ENCODE peak calls at places on chromosomes 5 and 9, in four cellular contexts. A, Y, S and E are unnamed samples.

GRCh38 chr9:135678236-135679017 is 15.3 kb downstream of the LCN9 start:
- DNase-seq in A (no peak), Y (no peak), S (no peak), E (no peak)

GRCh38 chr9:90523953-90524352 is 118.7 kb downstream of the DIRAS2 start:
- DNase-seq in A (no peak), Y (no peak), S (no peak), E (no peak)

GRCh38 chr9:124261787-124262595 is 4.2 kb downstream of the NEK6 start:
- DNase-seq in A (no peak), Y (no peak), S (no peak), E (no peak)

GRCh38 chr5:112417931-112418358 is 1.1 kb downstream of the EPB41L4A start:
- DNase-seq in A (no peak), Y (peak), S (no peak), E (no peak)

GRCh38 chr9:77440057-77440456 is 208.1 kb downstream of the GNA14 start:
- DNase-seq in A (no peak), Y (no peak), S (no peak), E (peak)

GRCh38 chr5:140208065-140208464 is 33.1 kb downstream of the CYSTM1 start:
- DNase-seq in A (no peak), Y (no peak), S (no peak), E (no peak)

GRCh38 chr9:93094294-93095204 is 1.5 kb upstream of the CARD19 start:
- DNase-seq in A (no peak), Y (no peak), S (no peak), E (no peak)

GRCh38 chr9:89007568-89007967 is 16.3 kb downstream of the S1PR3 start:
- DNase-seq in A (no peak), Y (no peak), S (no peak), E (no peak)

GRCh38 chr5:84383816-84384603 is 670 bp downstream of the EDIL3 start:
- DNase-seq in A (no peak), Y (no peak), S (no peak), E (peak)

GRCh38 chr9:125025584-125025983 is 84.7 kb upstream of the GOLGA1 start:
- DNase-seq in A (no peak), Y (no peak), S (no peak), E (peak)

GRCh38 chr9:708556-709432 is 132.7 kb upstream of the DMRT1 start:
- DNase-seq in A (no peak), Y (no peak), S (no peak), E (no peak)

GRCh38 chr9:115250646-115251045 is 132.7 kb upstream of the TNC start:
- DNase-seq in A (no peak), Y (no peak), S (no peak), E (peak)

GRCh38 chr9:85443190-85443598 is 298.6 kb downstream of the AGTPBP1 start:
- DNase-seq in A (no peak), Y (peak), S (no peak), E (no peak)

GRCh38 chr5:154356256-154356655 is 89.5 kb upstream of the SAP30L start:
- DNase-seq in A (no peak), Y (no peak), S (no peak), E (peak)

GRCh38 chr5:685262-686171 is 7.6 kb downstream of the TPPP start:
- DNase-seq in A (no peak), Y (no peak), S (no peak), E (no peak)

GRCh38 chr5:157327771-157328170 is 61.8 kb downstream of the CYFIP2 start:
- DNase-seq in A (no peak), Y (no peak), S (no peak), E (no peak)

GRCh38 chr5:178074266-178074952 is 38.9 kb upstream of the N4BP3 start:
- DNase-seq in A (no peak), Y (no peak), S (peak), E (no peak)

GRCh38 chr9:116549061-116549664 is 137.9 kb upstream of the TRIM32 start:
- DNase-seq in A (peak), Y (no peak), S (no peak), E (peak)

GRCh38 chr5:6504677-6505414 is 56.2 kb downstream of the UBE2QL1 start:
- DNase-seq in A (no peak), Y (no peak), S (no peak), E (peak)

GRCh38 chr5:33806736-33807442 is 84.9 kb downstream of the ADAMTS12 start:
- DNase-seq in A (no peak), Y (no peak), S (no peak), E (peak)

GRCh38 chr9:131201856-131202255 is 74.5 kb downstream of the FAM78A start:
- DNase-seq in A (no peak), Y (no peak), S (no peak), E (no peak)

GRCh38 chr9:110916361-110916760 is 121.9 kb downstream of the LPAR1 start:
- DNase-seq in A (no peak), Y (no peak), S (no peak), E (peak)

GRCh38 chr9:23073136-23073535 is 626.5 kb downstream of the DMRTA1 start:
- DNase-seq in A (no peak), Y (no peak), S (no peak), E (no peak)

GRCh38 chr5:43634621-43635020 is 31.6 kb downstream of the NNT start:
- DNase-seq in A (no peak), Y (no peak), S (no peak), E (no peak)

GRCh38 chr5:149796025-149796424 is 65.9 kb downstream of the PPARGC1B start:
- DNase-seq in A (no peak), Y (no peak), S (peak), E (peak)

DNA sequence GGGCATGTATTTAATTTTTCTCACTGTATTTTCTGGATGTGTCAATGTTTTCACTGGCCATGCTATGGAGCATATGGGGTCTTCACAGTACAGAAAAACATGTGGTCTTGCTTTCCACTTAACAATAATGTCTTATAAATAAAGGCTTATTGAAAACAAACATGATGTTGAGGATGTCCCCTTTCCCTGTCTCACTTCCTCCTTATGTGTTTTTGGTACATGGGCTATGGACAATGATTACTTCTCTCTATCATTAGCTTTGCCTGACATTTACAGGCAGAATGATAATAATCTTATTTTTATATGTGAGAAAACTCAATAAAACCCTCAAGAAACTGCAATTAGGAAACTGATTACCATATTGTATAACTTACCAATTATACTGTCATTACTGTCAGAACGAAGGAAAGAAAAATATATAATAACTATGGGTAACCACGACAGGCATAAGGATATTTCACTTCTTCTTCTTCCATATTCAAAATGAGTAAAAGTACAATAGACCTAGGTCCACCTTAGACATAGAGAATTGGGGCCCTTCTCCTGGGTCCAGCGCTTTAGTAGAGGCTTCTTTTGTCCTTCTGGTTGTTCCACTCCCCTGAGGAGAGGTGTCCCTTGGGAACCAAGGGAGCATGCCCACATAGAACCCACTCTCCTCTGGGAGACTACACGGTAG is 375.0 kb downstream of the MAN2A1 start:
- DNase-seq in A (no peak), Y (no peak), S (no peak), E (no peak)
- TF ChIP-seq ELK1 in A (no peak), Y (no peak), S (no peak), E (no peak)

GRCh38 chr9:34430843-34431437 is 27.4 kb downstream of the FAM219A start:
- DNase-seq in A (peak), Y (no peak), S (peak), E (peak)

GRCh38 chr9:34437006-34437925 is 21.1 kb downstream of the FAM219A start:
- DNase-seq in A (peak), Y (peak), S (peak), E (peak)

GRCh38 chr9:34426340-34427074 is 31.9 kb downstream of the FAM219A start:
- DNase-seq in A (no peak), Y (no peak), S (peak), E (no peak)

GRCh38 chr9:34428325-34428958 is 29.9 kb downstream of the FAM219A start:
- DNase-seq in A (no peak), Y (no peak), S (no peak), E (peak)

GRCh38 chr9:34431661-34432060 is 26.7 kb downstream of the FAM219A start:
- DNase-seq in A (no peak), Y (no peak), S (no peak), E (no peak)
- TF ChIP-seq ELK1 in A (no peak), Y (no peak), S (no peak), E (no peak)

GRCh38 chr5:52139888-52140580 is 647.7 kb upstream of the ITGA1 start:
- DNase-seq in A (no peak), Y (no peak), S (no peak), E (no peak)

GRCh38 chr5:52132053-52132452 is 655.7 kb upstream of the ITGA1 start:
- DNase-seq in A (no peak), Y (no peak), S (no peak), E (no peak)

GRCh38 chr5:52134013-52134650 is 653.6 kb upstream of the ITGA1 start:
- DNase-seq in A (no peak), Y (no peak), S (no peak), E (no peak)
- TF ChIP-seq ELK1 in A (no peak), Y (no peak), S (no peak), E (no peak)

GRCh38 chr5:172690258-172691075 is 49.4 kb downstream of the NEURL1B start:
- DNase-seq in A (no peak), Y (peak), S (no peak), E (no peak)
- TF ChIP-seq ELK1 in A (no peak), Y (no peak), S (no peak), E (no peak)

DNA sequence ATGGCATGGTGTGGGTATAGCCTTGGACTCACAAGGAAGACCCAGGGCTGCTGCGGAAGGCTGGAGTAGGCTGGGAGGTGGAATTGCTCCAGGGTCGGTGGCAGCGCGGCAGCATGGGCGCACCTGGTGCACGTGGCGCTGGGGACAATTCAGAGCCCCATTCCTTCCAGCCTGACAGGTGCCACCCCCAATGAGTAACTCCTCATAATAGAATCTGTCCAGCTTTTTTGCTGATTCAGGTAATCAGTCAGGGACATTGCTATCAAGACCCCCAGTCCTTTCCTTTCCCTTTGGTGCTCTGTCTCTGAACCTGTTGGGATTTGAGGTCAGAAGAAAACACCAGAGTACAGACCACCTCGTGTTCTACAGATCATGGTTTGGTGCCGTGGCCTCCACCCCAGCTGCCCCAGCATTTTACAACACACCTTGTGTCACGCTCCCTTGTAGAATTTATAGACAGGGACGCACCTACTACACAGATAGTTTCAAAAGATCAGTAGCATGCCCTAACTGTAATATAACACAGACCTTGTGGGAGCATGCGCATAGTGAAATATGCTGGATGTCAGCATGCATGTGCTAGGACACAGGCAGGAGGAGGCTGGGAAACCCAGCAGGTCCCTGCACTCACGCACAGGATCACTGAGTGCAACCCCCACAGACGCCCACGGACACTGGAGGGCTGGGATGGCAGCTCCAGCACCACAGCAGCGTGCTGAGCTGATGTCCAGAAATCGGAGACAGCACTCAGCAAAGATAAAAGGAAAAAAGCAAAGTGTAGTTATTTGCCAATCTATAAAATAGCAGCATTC is 47.9 kb upstream of the CTSL start:
- DNase-seq in A (no peak), Y (no peak), S (no peak), E (no peak)
- TF ChIP-seq ELK1 in A (no peak), Y (no peak), S (no peak), E (no peak)

GRCh38 chr9:98453589-98454311 is 198.3 kb upstream of the TBC1D2 start:
- DNase-seq in A (no peak), Y (no peak), S (no peak), E (peak)
- TF ChIP-seq ELK1 in A (no peak), Y (no peak), S (no peak), E (no peak)

DNA sequence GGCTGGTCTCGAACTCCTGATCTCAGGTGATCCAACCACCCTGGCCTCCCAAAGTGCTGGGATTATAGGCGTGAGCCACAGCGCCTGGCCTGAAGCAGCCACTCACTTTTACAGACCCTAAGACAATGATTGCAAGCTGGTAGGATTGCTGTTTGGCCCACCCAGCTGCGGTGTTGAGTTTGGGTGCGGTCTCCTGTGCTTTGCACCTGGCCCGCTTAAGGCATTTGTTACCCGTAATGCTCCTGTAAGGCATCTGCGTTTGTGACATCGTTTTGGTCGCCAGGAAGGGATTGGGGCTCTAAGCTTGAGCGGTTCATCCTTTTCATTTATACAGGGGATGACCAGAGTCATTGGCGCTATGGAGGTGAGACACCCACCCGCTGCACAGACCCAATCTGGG is 1.5 kb downstream of the CA9 start:
- DNase-seq in A (no peak), Y (no peak), S (no peak), E (no peak)
- TF ChIP-seq ELK1 in A (no peak), Y (no peak), S (no peak), E (no peak)